ENCODE peak calls at places on chromosomes 13 and 19, in eight cellular contexts. One of them, this sample, is unnamed.

GRCh38 chr19:23093832-23094231 is 23.0 kb upstream of the ZNF730 start:
- DNase-seq in ovary: no peak
- DNase-seq in A549: no peak
- DNase-seq in heart left ventricle: no peak
- DNase-seq in Peyer's patch: no peak
- DNase-seq in IMR-90: no peak
- DNase-seq in adrenal gland: no peak
- DNase-seq in breast epithelium: no peak
- DNase-seq in this sample: no peak

GRCh38 chr19:53432088-53432661 is 391 bp downstream of the ZNF761 start:
- DNase-seq in ovary: peak
- DNase-seq in A549: no peak
- DNase-seq in heart left ventricle: peak
- DNase-seq in Peyer's patch: peak
- DNase-seq in IMR-90: peak
- DNase-seq in adrenal gland: no peak
- DNase-seq in breast epithelium: no peak
- DNase-seq in this sample: peak

GRCh38 chr13:37326319-37326718 is 220.9 kb upstream of the CSNK1A1L start:
- DNase-seq in ovary: no peak
- DNase-seq in A549: no peak
- DNase-seq in heart left ventricle: no peak
- DNase-seq in Peyer's patch: no peak
- DNase-seq in IMR-90: peak
- DNase-seq in adrenal gland: no peak
- DNase-seq in breast epithelium: no peak
- DNase-seq in this sample: no peak

GRCh38 chr13:67095621-67096020 is 134.5 kb downstream of the PCDH9 start:
- DNase-seq in ovary: no peak
- DNase-seq in A549: no peak
- DNase-seq in heart left ventricle: no peak
- DNase-seq in Peyer's patch: no peak
- DNase-seq in IMR-90: no peak
- DNase-seq in adrenal gland: no peak
- DNase-seq in breast epithelium: no peak
- DNase-seq in this sample: no peak

GRCh38 chr19:49113762-49114629 is at the start of gene LIN7B:
- DNase-seq in ovary: peak
- DNase-seq in A549: peak
- DNase-seq in heart left ventricle: peak
- DNase-seq in Peyer's patch: peak
- DNase-seq in IMR-90: peak
- DNase-seq in adrenal gland: peak
- DNase-seq in breast epithelium: no peak
- DNase-seq in this sample: peak

GRCh38 chr13:24063281-24063851 is 97.2 kb upstream of the SPATA13 start:
- DNase-seq in ovary: peak
- DNase-seq in A549: no peak
- DNase-seq in heart left ventricle: peak
- DNase-seq in Peyer's patch: no peak
- DNase-seq in IMR-90: no peak
- DNase-seq in adrenal gland: peak
- DNase-seq in breast epithelium: no peak
- DNase-seq in this sample: no peak

GRCh38 chr13:74133657-74134201 is 475 bp downstream of the KLF12 start:
- DNase-seq in ovary: peak
- DNase-seq in A549: peak
- DNase-seq in heart left ventricle: peak
- DNase-seq in Peyer's patch: peak
- DNase-seq in IMR-90: peak
- DNase-seq in adrenal gland: peak
- DNase-seq in breast epithelium: peak
- DNase-seq in this sample: peak

GRCh38 chr13:20405691-20406090 is 120.0 kb downstream of the CRYL1 start:
- DNase-seq in ovary: no peak
- DNase-seq in A549: no peak
- DNase-seq in heart left ventricle: no peak
- DNase-seq in Peyer's patch: no peak
- DNase-seq in IMR-90: no peak
- DNase-seq in adrenal gland: no peak
- DNase-seq in breast epithelium: no peak
- DNase-seq in this sample: no peak

GRCh38 chr13:85260896-85261295 is 538.3 kb downstream of the SLITRK6 start:
- DNase-seq in ovary: no peak
- DNase-seq in A549: no peak
- DNase-seq in heart left ventricle: no peak
- DNase-seq in Peyer's patch: no peak
- DNase-seq in IMR-90: no peak
- DNase-seq in adrenal gland: no peak
- DNase-seq in breast epithelium: no peak
- DNase-seq in this sample: no peak

GRCh38 chr19:34096020-34096915 is 76.0 kb upstream of the LSM14A start:
- DNase-seq in ovary: no peak
- DNase-seq in A549: peak
- DNase-seq in heart left ventricle: no peak
- DNase-seq in Peyer's patch: no peak
- DNase-seq in IMR-90: peak
- DNase-seq in adrenal gland: no peak
- DNase-seq in breast epithelium: no peak
- DNase-seq in this sample: no peak

GRCh38 chr13:29865934-29866333 is 15.5 kb upstream of the UBL3 start:
- DNase-seq in ovary: no peak
- DNase-seq in A549: no peak
- DNase-seq in heart left ventricle: no peak
- DNase-seq in Peyer's patch: no peak
- DNase-seq in IMR-90: no peak
- DNase-seq in adrenal gland: no peak
- DNase-seq in breast epithelium: no peak
- DNase-seq in this sample: no peak

GRCh38 chr19:39409207-39409885 is 2.7 kb downstream of the ZFP36 start:
- DNase-seq in ovary: peak
- DNase-seq in A549: peak
- DNase-seq in heart left ventricle: peak
- DNase-seq in Peyer's patch: peak
- DNase-seq in IMR-90: peak
- DNase-seq in adrenal gland: peak
- DNase-seq in breast epithelium: peak
- DNase-seq in this sample: peak

GRCh38 chr19:33444238-33444992 is 70.9 kb downstream of the CEBPG start:
- DNase-seq in ovary: no peak
- DNase-seq in A549: no peak
- DNase-seq in heart left ventricle: no peak
- DNase-seq in Peyer's patch: no peak
- DNase-seq in IMR-90: no peak
- DNase-seq in adrenal gland: peak
- DNase-seq in breast epithelium: peak
- DNase-seq in this sample: peak

GRCh38 chr13:78160793-78161192 is 242.2 kb upstream of the EDNRB start:
- DNase-seq in ovary: no peak
- DNase-seq in A549: no peak
- DNase-seq in heart left ventricle: no peak
- DNase-seq in Peyer's patch: no peak
- DNase-seq in IMR-90: peak
- DNase-seq in adrenal gland: no peak
- DNase-seq in breast epithelium: no peak
- DNase-seq in this sample: no peak

GRCh38 chr13:40776681-40777165 is 5.7 kb upstream of the MRPS31 start:
- DNase-seq in ovary: no peak
- DNase-seq in A549: no peak
- DNase-seq in heart left ventricle: no peak
- DNase-seq in Peyer's patch: no peak
- DNase-seq in IMR-90: peak
- DNase-seq in adrenal gland: no peak
- DNase-seq in breast epithelium: no peak
- DNase-seq in this sample: no peak

GRCh38 chr13:110911880-110912279 is 3.0 kb downstream of the ANKRD10 start:
- DNase-seq in ovary: no peak
- DNase-seq in A549: no peak
- DNase-seq in heart left ventricle: no peak
- DNase-seq in Peyer's patch: no peak
- DNase-seq in IMR-90: peak
- DNase-seq in adrenal gland: no peak
- DNase-seq in breast epithelium: no peak
- DNase-seq in this sample: no peak

GRCh38 chr13:110904748-110905147 is 10.1 kb downstream of the ANKRD10 start:
- DNase-seq in ovary: no peak
- DNase-seq in A549: no peak
- DNase-seq in heart left ventricle: no peak
- DNase-seq in Peyer's patch: no peak
- DNase-seq in IMR-90: no peak
- DNase-seq in adrenal gland: no peak
- DNase-seq in breast epithelium: no peak
- DNase-seq in this sample: no peak

GRCh38 chr13:110910013-110910890 is 4.6 kb downstream of the ANKRD10 start:
- DNase-seq in ovary: no peak
- DNase-seq in A549: no peak
- DNase-seq in heart left ventricle: no peak
- DNase-seq in Peyer's patch: no peak
- DNase-seq in IMR-90: no peak
- DNase-seq in adrenal gland: no peak
- DNase-seq in breast epithelium: no peak
- DNase-seq in this sample: no peak

GRCh38 chr13:110907301-110907700 is 7.6 kb downstream of the ANKRD10 start:
- DNase-seq in ovary: no peak
- DNase-seq in A549: no peak
- DNase-seq in heart left ventricle: no peak
- DNase-seq in Peyer's patch: no peak
- DNase-seq in IMR-90: no peak
- DNase-seq in adrenal gland: no peak
- DNase-seq in breast epithelium: no peak
- DNase-seq in this sample: no peak

GRCh38 chr13:110907951-110908898 is 6.6 kb downstream of the ANKRD10 start:
- DNase-seq in ovary: no peak
- DNase-seq in A549: peak
- DNase-seq in heart left ventricle: no peak
- DNase-seq in Peyer's patch: no peak
- DNase-seq in IMR-90: peak
- DNase-seq in adrenal gland: peak
- DNase-seq in breast epithelium: no peak
- DNase-seq in this sample: no peak
- TF ChIP-seq POLR2A in ovary: no peak
- TF ChIP-seq POLR2A in A549: no peak
- TF ChIP-seq POLR2A in heart left ventricle: no peak
- TF ChIP-seq POLR2A in Peyer's patch: no peak
- TF ChIP-seq POLR2A in IMR-90: no peak
- TF ChIP-seq POLR2A in adrenal gland: no peak
- TF ChIP-seq POLR2A in breast epithelium: no peak
- TF ChIP-seq POLR2A in this sample: no peak

GRCh38 chr19:20072936-20073335 is 4.9 kb upstream of the ZNF90 start:
- DNase-seq in ovary: no peak
- DNase-seq in A549: no peak
- DNase-seq in heart left ventricle: no peak
- DNase-seq in Peyer's patch: no peak
- DNase-seq in IMR-90: no peak
- DNase-seq in adrenal gland: no peak
- DNase-seq in breast epithelium: no peak
- DNase-seq in this sample: no peak

GRCh38 chr19:20070691-20071090 is 7.1 kb upstream of the ZNF90 start:
- DNase-seq in ovary: no peak
- DNase-seq in A549: no peak
- DNase-seq in heart left ventricle: no peak
- DNase-seq in Peyer's patch: no peak
- DNase-seq in IMR-90: no peak
- DNase-seq in adrenal gland: no peak
- DNase-seq in breast epithelium: no peak
- DNase-seq in this sample: no peak

GRCh38 chr19:20066861-20067260 is 10.9 kb upstream of the ZNF90 start:
- DNase-seq in ovary: no peak
- DNase-seq in A549: no peak
- DNase-seq in heart left ventricle: no peak
- DNase-seq in Peyer's patch: no peak
- DNase-seq in IMR-90: no peak
- DNase-seq in adrenal gland: no peak
- DNase-seq in breast epithelium: no peak
- DNase-seq in this sample: no peak

DNA sequence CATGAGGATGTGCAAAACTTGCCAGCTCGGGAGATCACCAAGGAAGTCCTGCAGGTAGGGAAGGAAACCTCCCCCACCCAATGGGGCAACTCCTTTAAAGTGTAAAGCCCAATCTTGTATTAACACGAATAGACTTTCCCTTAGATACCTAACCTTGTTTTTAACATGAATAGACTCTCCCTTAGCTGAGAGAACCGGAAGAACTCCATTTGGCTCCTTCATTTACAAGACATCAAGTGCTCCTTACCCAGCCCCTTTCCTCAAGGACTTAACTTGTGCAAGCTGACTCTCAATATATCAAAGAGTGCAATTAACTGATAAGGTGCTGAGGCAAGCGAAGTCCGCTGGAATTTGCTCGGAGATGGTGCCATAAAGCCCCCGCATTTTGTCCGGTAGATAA is 9.9 kb upstream of the ZNF90 start:
- DNase-seq in ovary: no peak
- DNase-seq in A549: no peak
- DNase-seq in heart left ventricle: no peak
- DNase-seq in Peyer's patch: no peak
- DNase-seq in IMR-90: no peak
- DNase-seq in adrenal gland: no peak
- DNase-seq in breast epithelium: no peak
- DNase-seq in this sample: no peak
- H3K4me3 ChIP-seq in ovary: no peak
- H3K4me3 ChIP-seq in A549: no peak
- H3K4me3 ChIP-seq in heart left ventricle: no peak
- H3K4me3 ChIP-seq in Peyer's patch: no peak
- H3K4me3 ChIP-seq in IMR-90: no peak
- H3K4me3 ChIP-seq in adrenal gland: no peak
- H3K4me3 ChIP-seq in breast epithelium: no peak
- H3K4me3 ChIP-seq in this sample: no peak

DNA sequence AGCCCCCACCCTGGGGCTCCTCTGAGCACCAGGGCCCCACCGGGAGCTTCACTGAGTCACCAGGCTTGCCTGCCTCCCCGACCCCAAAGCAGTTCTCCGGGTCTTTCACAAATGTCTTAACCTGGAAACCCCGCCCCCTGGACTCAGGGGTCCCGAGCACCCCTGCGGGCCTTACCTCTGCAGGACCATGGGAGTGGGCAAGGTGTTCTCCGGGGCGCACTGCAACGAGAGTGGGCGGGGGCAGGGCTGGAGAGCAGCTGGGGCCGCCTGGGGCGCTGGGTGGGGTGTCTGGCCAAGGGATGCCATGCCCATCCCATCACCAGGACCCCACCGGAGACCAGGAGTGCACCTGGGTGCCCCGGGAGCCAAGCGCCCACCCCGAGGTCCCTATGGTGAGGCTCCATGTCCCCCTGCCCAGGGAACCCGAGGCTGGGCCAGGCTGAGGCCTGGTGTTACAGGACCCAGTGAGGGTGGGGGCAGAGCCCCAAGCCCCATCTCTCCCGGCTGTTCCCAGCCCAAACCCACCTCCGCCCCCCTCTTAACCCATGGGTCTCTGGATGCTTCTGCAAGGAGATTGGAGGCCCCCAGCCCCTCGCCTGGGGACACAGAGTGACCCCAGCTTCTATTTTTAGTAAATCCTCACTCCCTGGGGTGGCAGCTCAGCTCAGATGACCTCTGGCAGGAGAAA is 10.9 kb downstream of the MKNK2 start:
- DNase-seq in ovary: peak
- DNase-seq in A549: no peak
- DNase-seq in heart left ventricle: no peak
- DNase-seq in Peyer's patch: peak
- DNase-seq in IMR-90: no peak
- DNase-seq in adrenal gland: peak
- DNase-seq in breast epithelium: no peak
- DNase-seq in this sample: peak
- TF ChIP-seq POLR2A in ovary: no peak
- TF ChIP-seq POLR2A in A549: no peak
- TF ChIP-seq POLR2A in heart left ventricle: no peak
- TF ChIP-seq POLR2A in Peyer's patch: no peak
- TF ChIP-seq POLR2A in IMR-90: no peak
- TF ChIP-seq POLR2A in adrenal gland: no peak
- TF ChIP-seq POLR2A in breast epithelium: no peak
- TF ChIP-seq POLR2A in this sample: no peak

GRCh38 chr13:100184095-100184494 is 95.2 kb downstream of the PCCA start:
- DNase-seq in ovary: no peak
- DNase-seq in A549: no peak
- DNase-seq in heart left ventricle: no peak
- DNase-seq in Peyer's patch: no peak
- DNase-seq in IMR-90: no peak
- DNase-seq in adrenal gland: no peak
- DNase-seq in breast epithelium: no peak
- DNase-seq in this sample: no peak
- H3K4me3 ChIP-seq in ovary: no peak
- H3K4me3 ChIP-seq in A549: no peak
- H3K4me3 ChIP-seq in heart left ventricle: no peak
- H3K4me3 ChIP-seq in Peyer's patch: no peak
- H3K4me3 ChIP-seq in IMR-90: no peak
- H3K4me3 ChIP-seq in adrenal gland: no peak
- H3K4me3 ChIP-seq in breast epithelium: no peak
- H3K4me3 ChIP-seq in this sample: no peak